ENCODE peak calls at places on chromosomes 2 and 18, in eight cellular contexts. U is mesothelial cell of epicardium, E is coronary artery, N is fibroblast of lung, A is foreskin fibroblast, F is nephron progenitor cell, C is GM10248, K is keratinocyte. P is an unnamed sample.

GRCh38 chr18:77481541-77481940 is 231.9 kb downstream of the GALR1 start:
- DNase-seq in C (no peak), E (no peak), U (no peak), N (no peak), A (peak; percentile 0), K (no peak), F (no peak), P (no peak)

GRCh38 chr2:218691234-218691633 is 19.3 kb downstream of the STK36 start:
- DNase-seq in K (no peak), U (no peak), E (no peak), N (peak; percentile 29), A (peak; percentile 76), F (no peak), C (no peak), P (no peak)

GRCh38 chr2:109260886-109261700 is 132.1 kb downstream of the SH3RF3 start:
- DNase-seq in N (no peak), K (no peak), E (peak; percentile 64), A (no peak), C (no peak), F (peak; percentile 30), U (no peak), P (no peak)

GRCh38 chr2:73762571-73762970 is 17.3 kb downstream of the DUSP11 start:
- DNase-seq in A (no peak), N (no peak), E (no peak), C (no peak), K (no peak), U (no peak), F (no peak), P (no peak)

GRCh38 chr2:37323770-37324535 is 680 bp downstream of the PRKD3 start:
- DNase-seq in F (peak; percentile 71), C (peak; percentile 19), K (no peak), U (peak; percentile 52), A (peak; percentile 47), N (peak; percentile 39), E (no peak), P (peak; percentile 39)

GRCh38 chr18:79402977-79403722 is 7.4 kb downstream of the NFATC1 start:
- DNase-seq in U (no peak), K (no peak), C (no peak), N (no peak), A (peak; percentile 58), E (peak; percentile 93), F (peak; percentile 43), P (no peak)

GRCh38 chr2:182924311-182924710 is 57.9 kb upstream of the FRZB start:
- DNase-seq in N (peak; percentile 74), F (no peak), U (no peak), A (peak; percentile 62), K (no peak), C (no peak), E (no peak), P (no peak)

GRCh38 chr2:37655442-37655841 is 16.0 kb downstream of the CDC42EP3 start:
- DNase-seq in C (no peak), E (no peak), A (no peak), K (no peak), F (no peak), N (no peak), U (no peak), P (no peak)

GRCh38 chr18:25042641-25043051 is 309.3 kb downstream of the ZNF521 start:
- DNase-seq in U (no peak), A (no peak), K (no peak), F (no peak), E (no peak), C (no peak), N (no peak), P (no peak)

GRCh38 chr2:237122214-237122666 is 36.6 kb downstream of the COPS8 start:
- DNase-seq in C (peak; percentile 52), N (peak; percentile 78), U (no peak), F (peak; percentile 60), K (no peak), A (peak; percentile 85), E (peak; percentile 78), P (peak; percentile 52)

GRCh38 chr2:222318026-222318711 is 19.4 kb upstream of the PAX3 start:
- DNase-seq in U (peak; percentile 76), C (peak; percentile 78), E (no peak), A (peak; percentile 81), N (peak; percentile 78), K (no peak), F (peak; percentile 80), P (peak; percentile 65)

GRCh38 chr2:234204480-234204879 is 154.0 kb downstream of the SPP2 start:
- DNase-seq in N (peak; percentile 12), K (no peak), E (no peak), F (no peak), A (peak; percentile 59), U (no peak), C (no peak), P (no peak)

GRCh38 chr2:12606472-12607000 is 110.2 kb upstream of the TRIB2 start:
- DNase-seq in A (peak; percentile 72), E (no peak), C (no peak), K (no peak), N (peak; percentile 52), F (no peak), U (no peak), P (no peak)

GRCh38 chr2:235644191-235644590 is 150.3 kb downstream of the AGAP1 start:
- DNase-seq in U (no peak), E (no peak), K (no peak), A (no peak), N (no peak), C (no peak), F (no peak), P (no peak)

GRCh38 chr2:39050109-39050508 is 70.7 kb downstream of the SOS1 start:
- DNase-seq in K (no peak), N (no peak), E (no peak), A (no peak), U (no peak), F (no peak), C (no peak), P (no peak)

GRCh38 chr2:196059491-196059960 is 9.1 kb downstream of the DNAH7 start:
- DNase-seq in N (no peak), A (no peak), E (no peak), F (no peak), U (no peak), C (no peak), K (no peak), P (no peak)

GRCh38 chr2:45607701-45608100 is 3.4 kb downstream of the SRBD1 start:
- DNase-seq in K (no peak), U (no peak), C (no peak), F (no peak), E (no peak), N (no peak), A (peak; percentile 37), P (no peak)

GRCh38 chr2:119195887-119196286 is 27.7 kb upstream of the STEAP3 start:
- DNase-seq in E (no peak), A (no peak), F (no peak), C (no peak), K (no peak), N (no peak), U (no peak), P (no peak)

GRCh38 chr2:119190321-119190720 is 31.8 kb upstream of the C1QL2 start:
- DNase-seq in C (no peak), K (no peak), N (no peak), U (no peak), E (no peak), A (no peak), F (no peak), P (no peak)

GRCh38 chr2:119195001-119195400 is 28.6 kb upstream of the STEAP3 start:
- DNase-seq in C (no peak), N (no peak), F (no peak), K (no peak), A (no peak), E (no peak), U (no peak), P (no peak)

GRCh38 chr2:119192893-119193292 is 30.7 kb upstream of the STEAP3 start:
- DNase-seq in F (no peak), U (no peak), C (no peak), E (no peak), K (no peak), A (no peak), N (no peak), P (no peak)

GRCh38 chr2:119190726-119191125 is 32.2 kb upstream of the C1QL2 start:
- DNase-seq in N (no peak), A (no peak), U (no peak), F (no peak), K (no peak), E (no peak), C (no peak), P (no peak)
- TF ChIP-seq CTCF in N (no peak), A (no peak), U (no peak), F (no peak), K (no peak), E (no peak), C (no peak), P (no peak)

GRCh38 chr2:197244349-197244748 is 66.2 kb downstream of the ANKRD44 start:
- DNase-seq in E (no peak), C (no peak), K (no peak), N (no peak), F (no peak), U (no peak), A (no peak), P (no peak)
- TF ChIP-seq CTCF in E (no peak), C (no peak), K (no peak), N (no peak), F (no peak), U (no peak), A (no peak), P (no peak)

DNA sequence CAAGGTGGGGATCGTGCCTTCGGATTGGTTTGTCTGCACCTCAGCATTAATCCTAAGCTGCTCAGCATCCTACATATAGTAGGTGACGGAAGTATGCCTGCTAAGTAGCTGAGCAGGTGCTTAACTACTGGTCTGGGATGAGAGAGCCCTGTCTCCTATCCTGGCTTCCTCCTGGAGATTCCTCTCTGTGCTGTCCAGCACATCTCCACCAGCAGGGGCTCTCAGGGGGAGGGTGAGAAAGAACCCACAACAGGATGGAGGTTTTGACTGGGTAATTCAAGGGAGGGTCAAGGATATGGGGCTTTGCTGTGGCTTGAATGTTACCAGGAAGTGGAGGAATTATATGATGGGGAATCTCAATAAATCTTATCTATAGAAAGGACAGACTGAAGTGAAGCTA is 45.4 kb upstream of the KIF5C start:
- DNase-seq in A (no peak), C (no peak), E (no peak), K (no peak), U (no peak), F (no peak), N (no peak), P (no peak)
- TF ChIP-seq CTCF in A (no peak), C (no peak), E (no peak), K (no peak), U (no peak), F (no peak), N (no peak), P (peak; percentile 27)

DNA sequence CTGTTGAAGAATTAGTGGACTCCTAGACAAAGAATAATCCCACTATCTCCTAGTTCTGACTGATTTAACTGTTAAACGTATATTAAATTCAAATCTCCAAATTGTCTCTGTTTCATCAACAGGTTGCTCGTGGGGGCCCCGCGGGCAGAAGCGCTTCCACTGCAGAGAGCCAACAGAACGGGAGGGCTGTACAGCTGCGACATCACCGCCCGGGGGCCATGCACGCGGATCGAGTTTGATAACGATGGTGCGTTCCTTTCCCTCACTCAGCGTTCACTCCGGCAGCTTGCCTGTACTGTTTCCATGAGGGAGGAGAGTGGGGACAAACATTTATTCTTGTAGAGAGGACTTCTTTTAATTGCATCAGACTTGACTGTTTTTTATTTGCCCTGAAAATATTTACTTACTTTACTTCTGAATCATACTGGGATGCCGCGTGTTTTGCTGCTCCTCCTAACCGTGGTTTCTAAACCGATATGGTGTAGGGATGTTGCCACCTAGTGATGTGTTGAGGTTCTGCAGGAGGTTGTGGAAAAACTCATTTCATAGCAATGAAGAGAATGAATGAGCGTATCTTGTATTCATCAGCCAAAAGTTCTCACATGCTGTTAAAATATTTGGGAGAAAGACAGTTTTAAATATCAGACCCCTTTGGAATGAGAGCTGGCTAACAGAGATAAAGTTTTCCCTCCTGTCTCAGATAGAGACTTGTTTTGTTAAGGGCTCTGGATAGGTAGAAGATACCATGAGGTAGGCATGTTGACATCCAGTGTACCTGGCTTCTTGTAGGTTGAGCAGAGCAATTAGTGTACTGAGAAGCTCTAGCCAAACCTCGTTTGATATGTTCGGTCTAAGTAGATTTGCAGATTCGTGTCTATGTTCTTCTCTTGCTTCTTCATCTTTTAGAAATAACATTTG is 38.3 kb downstream of the ITGA6 start:
- DNase-seq in N (peak; percentile 90), K (no peak), F (peak; percentile 61), E (no peak), U (peak; percentile 67), A (peak; percentile 92), C (peak; percentile 56), P (peak; percentile 66)
- TF ChIP-seq CTCF in N (peak; percentile 91), K (peak; percentile 68), F (peak; percentile 80), E (peak; percentile 82), U (peak; percentile 85), A (peak; percentile 87), C (peak; percentile 74), P (peak; percentile 86)

P was measured in neural crest cell.